ENCODE peak calls at places on chromosome 4, in eight cellular contexts. R is upper lobe of right lung, E is fibroblast of lung, T is IMR-90, B is BE2C, O is cardiac muscle cell, K is thoracic aorta, X is psoas muscle. P is an unnamed sample. For H3K4me1, the result is how much of the 10 kb centered on the place peaks cover.

GRCh38 chr4:17719106-17719505 is 62.3 kb downstream of the FAM184B start:
- DNase-seq in E (peak), R (no peak), T (no peak), B (no peak), O (no peak), K (no peak), X (no peak), P (no peak)

GRCh38 chr4:5746829-5747745 is 36.1 kb downstream of the EVC start:
- DNase-seq in T (peak), E (peak), K (no peak), O (peak), X (no peak), B (no peak), R (peak), P (peak)

GRCh38 chr4:85168456-85168855 is 202.0 kb upstream of the WDFY3 start:
- DNase-seq in K (no peak), X (no peak), E (no peak), B (no peak), O (no peak), R (no peak), T (no peak), P (no peak)

GRCh38 chr4:163048447-163048846 is 118.2 kb downstream of the NAF1 start:
- DNase-seq in E (peak), X (no peak), T (peak), R (no peak), B (peak), K (no peak), O (peak), P (peak)

GRCh38 chr4:42282081-42282901 is 115.0 kb upstream of the SHISA3 start:
- DNase-seq in T (peak), O (peak), B (peak), E (peak), X (no peak), R (no peak), K (no peak), P (peak)

GRCh38 chr4:27807207-27807606 is 946.6 kb downstream of the STIM2 start:
- DNase-seq in O (no peak), X (no peak), B (no peak), R (no peak), K (no peak), T (peak), E (peak), P (no peak)

GRCh38 chr4:1872918-1873269 is 1.7 kb downstream of the NSD2 start:
- DNase-seq in O (peak), B (no peak), E (peak), K (no peak), R (no peak), T (peak), X (no peak), P (peak)

GRCh38 chr4:113311047-113311446 is 261.6 kb downstream of the ANK2 start:
- DNase-seq in E (no peak), K (no peak), R (no peak), B (no peak), T (no peak), X (no peak), O (no peak), P (no peak)

GRCh38 chr4:102736636-102737549 is 23.9 kb downstream of the MANBA start:
- DNase-seq in K (no peak), E (peak), B (no peak), O (no peak), T (no peak), R (no peak), X (no peak), P (no peak)

GRCh38 chr4:126106658-126107057 is 791.9 kb downstream of the FAT4 start:
- DNase-seq in R (no peak), E (no peak), O (no peak), X (no peak), K (no peak), T (no peak), B (no peak), P (peak)

GRCh38 chr4:53123819-53124218 is 242.0 kb downstream of the SCFD2 start:
- DNase-seq in E (no peak), R (no peak), O (no peak), K (no peak), B (no peak), X (no peak), T (no peak), P (no peak)

GRCh38 chr4:88613417-88613875 is 21.2 kb downstream of the HERC3 start:
- DNase-seq in O (no peak), E (peak), T (no peak), K (no peak), R (no peak), X (no peak), B (no peak), P (no peak)

GRCh38 chr4:108512615-108513505 is 107.5 kb upstream of the RPL34 start:
- DNase-seq in R (no peak), O (peak), K (no peak), B (peak), T (peak), X (no peak), E (peak), P (peak)

GRCh38 chr4:52998413-52998812 is 136.3 kb downstream of the RASL11B start:
- DNase-seq in K (no peak), O (no peak), X (no peak), T (no peak), R (no peak), E (no peak), B (no peak), P (no peak)

DNA sequence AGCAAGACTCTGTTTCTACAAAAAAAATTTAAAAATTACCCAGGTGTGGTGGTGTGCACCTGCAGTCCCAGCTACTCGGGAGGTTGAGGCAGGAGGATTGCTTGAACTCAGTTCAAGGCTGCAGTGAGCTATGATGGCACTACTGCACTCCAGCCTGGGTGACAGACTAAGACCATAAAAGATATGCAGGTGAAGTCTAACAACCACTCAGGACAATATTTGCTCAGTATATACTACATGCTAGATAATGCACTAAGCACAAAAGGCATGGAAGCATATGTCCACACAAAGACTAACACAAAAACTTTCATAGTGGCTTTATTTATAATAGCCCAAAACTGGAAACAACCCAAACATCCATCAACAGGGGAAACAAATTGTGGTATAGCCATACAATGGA is 57.7 kb upstream of the TXK start:
- DNase-seq in B (no peak), X (no peak), R (no peak), O (no peak), K (no peak), E (no peak), T (no peak), P (no peak)
- H3K4me1 ChIP-seq in B (under half), X (under half), R (under half), O (under half), K (under half), E (under half), T (under half), P (under half)

GRCh38 chr4:7781993-7782392 is 157.7 kb downstream of the AFAP1 start:
- DNase-seq in O (no peak), X (no peak), T (no peak), E (no peak), K (no peak), R (peak), B (no peak), P (no peak)
- H3K4me3 ChIP-seq in O (no peak), X (no peak), T (no peak), E (no peak), K (peak), R (no peak), B (no peak), P (no peak)

GRCh38 chr4:25859429-25860148 is 3.2 kb downstream of the SEL1L3 start:
- DNase-seq in R (no peak), X (no peak), E (peak), B (no peak), O (peak), K (no peak), T (no peak), P (no peak)
- H3K4me1 ChIP-seq in R (half or more), X (under half), E (under half), B (under half), O (under half), K (under half), T (under half), P (under half)

GRCh38 chr4:15681372-15682339 is at the start of gene FAM200B:
- DNase-seq in O (peak), K (peak), B (peak), T (peak), E (peak), R (peak), X (peak), P (peak)
- H3K4me3 ChIP-seq in O (peak), K (peak), B (peak), T (peak), E (peak), R (peak), X (peak), P (peak)

GRCh38 chr4:146371812-146372211 is 149.9 kb downstream of the SLC10A7 start:
- DNase-seq in K (no peak), O (peak), X (no peak), E (no peak), T (no peak), R (no peak), B (no peak), P (no peak)
- H3K4me1 ChIP-seq in K (under half), O (under half), X (under half), E (under half), T (under half), R (under half), B (under half), P (under half)